ENCODE peak calls at places on chromosome 22, in five cellular contexts. One of them, this sample, is unnamed.
A peak's percentile ranks its signal among the peaks of the same experiment; 100 is the strongest.

GRCh38 chr22:22933100-22933806 is 45.6 kb downstream of the IGLL5 start:
- DNase-seq in CD8-positive, alpha-beta memory T cell: no peak
- DNase-seq in right lobe of liver: peak; percentile 31
- DNase-seq in lung: no peak
- DNase-seq in body of pancreas: no peak
- DNase-seq in this sample: no peak

GRCh38 chr22:29073618-29074275 is 912 bp downstream of the KREMEN1 start:
- DNase-seq in body of pancreas: peak; percentile 63
- DNase-seq in CD8-positive, alpha-beta memory T cell: no peak
- DNase-seq in right lobe of liver: peak; percentile 72
- DNase-seq in lung: peak; percentile 51
- DNase-seq in this sample: no peak

GRCh38 chr22:42743501-42743991 is 22.9 kb upstream of the A4GALT start:
- DNase-seq in right lobe of liver: no peak
- DNase-seq in lung: peak; percentile 64
- DNase-seq in body of pancreas: peak; percentile 44
- DNase-seq in CD8-positive, alpha-beta memory T cell: no peak
- DNase-seq in this sample: peak; percentile 95

GRCh38 chr22:43110444-43110926 is at the start of gene BIK:
- DNase-seq in body of pancreas: peak; percentile 72
- DNase-seq in right lobe of liver: peak; percentile 75
- DNase-seq in CD8-positive, alpha-beta memory T cell: peak; percentile 34
- DNase-seq in lung: peak; percentile 41
- DNase-seq in this sample: peak; percentile 48

GRCh38 chr22:36334838-36335603 is 52.7 kb downstream of the MYH9 start:
- DNase-seq in body of pancreas: peak; percentile 69
- DNase-seq in CD8-positive, alpha-beta memory T cell: peak; percentile 18
- DNase-seq in lung: no peak
- DNase-seq in right lobe of liver: no peak
- DNase-seq in this sample: peak; percentile 60

GRCh38 chr22:19275919-19276600 is 15.5 kb downstream of the CLTCL1 start:
- DNase-seq in lung: no peak
- DNase-seq in CD8-positive, alpha-beta memory T cell: no peak
- DNase-seq in body of pancreas: peak; percentile 18
- DNase-seq in right lobe of liver: no peak
- DNase-seq in this sample: no peak

GRCh38 chr22:19036523-19037273 is 85.5 kb downstream of the DGCR2 start:
- DNase-seq in right lobe of liver: peak; percentile 47
- DNase-seq in body of pancreas: no peak
- DNase-seq in CD8-positive, alpha-beta memory T cell: no peak
- DNase-seq in lung: no peak
- DNase-seq in this sample: no peak

GRCh38 chr22:47337161-47337621 is 574.7 kb downstream of the TBC1D22A start:
- DNase-seq in body of pancreas: peak; percentile 21
- DNase-seq in lung: no peak
- DNase-seq in CD8-positive, alpha-beta memory T cell: no peak
- DNase-seq in right lobe of liver: no peak
- DNase-seq in this sample: peak; percentile 62

GRCh38 chr22:23294221-23294620 is 113.9 kb downstream of the BCR start:
- DNase-seq in body of pancreas: no peak
- DNase-seq in CD8-positive, alpha-beta memory T cell: no peak
- DNase-seq in lung: no peak
- DNase-seq in right lobe of liver: no peak
- DNase-seq in this sample: no peak

GRCh38 chr22:30230330-30230729 is 16.2 kb downstream of the LIF start:
- DNase-seq in lung: no peak
- DNase-seq in body of pancreas: no peak
- DNase-seq in right lobe of liver: no peak
- DNase-seq in CD8-positive, alpha-beta memory T cell: no peak
- DNase-seq in this sample: no peak

GRCh38 chr22:20551805-20552449 is 44.5 kb downstream of the MED15 start:
- DNase-seq in CD8-positive, alpha-beta memory T cell: no peak
- DNase-seq in body of pancreas: peak; percentile 85
- DNase-seq in lung: no peak
- DNase-seq in right lobe of liver: no peak
- DNase-seq in this sample: no peak

GRCh38 chr22:42836026-42836425 is 21.0 kb downstream of the ARFGAP3 start:
- DNase-seq in CD8-positive, alpha-beta memory T cell: no peak
- DNase-seq in lung: no peak
- DNase-seq in right lobe of liver: no peak
- DNase-seq in body of pancreas: no peak
- DNase-seq in this sample: no peak

GRCh38 chr22:50082961-50083461 is 2.2 kb downstream of the MLC1 start:
- DNase-seq in body of pancreas: no peak
- DNase-seq in CD8-positive, alpha-beta memory T cell: no peak
- DNase-seq in right lobe of liver: no peak
- DNase-seq in lung: no peak
- DNase-seq in this sample: no peak

GRCh38 chr22:25582946-25583345 is 18.5 kb downstream of the GRK3 start:
- DNase-seq in lung: no peak
- DNase-seq in body of pancreas: no peak
- DNase-seq in right lobe of liver: no peak
- DNase-seq in CD8-positive, alpha-beta memory T cell: no peak
- DNase-seq in this sample: peak; percentile 65

GRCh38 chr22:36021649-36022048 is 7.0 kb downstream of the RBFOX2 start:
- DNase-seq in CD8-positive, alpha-beta memory T cell: no peak
- DNase-seq in lung: no peak
- DNase-seq in right lobe of liver: no peak
- DNase-seq in body of pancreas: no peak
- DNase-seq in this sample: no peak

GRCh38 chr22:38230108-38230825 is 28.5 kb downstream of the MAFF start:
- DNase-seq in CD8-positive, alpha-beta memory T cell: peak; percentile 31
- DNase-seq in lung: no peak
- DNase-seq in right lobe of liver: no peak
- DNase-seq in body of pancreas: peak; percentile 61
- DNase-seq in this sample: no peak

GRCh38 chr22:20094158-20094807 is 14.2 kb downstream of the DGCR8 start:
- DNase-seq in CD8-positive, alpha-beta memory T cell: no peak
- DNase-seq in lung: no peak
- DNase-seq in body of pancreas: no peak
- DNase-seq in right lobe of liver: no peak
- DNase-seq in this sample: no peak

GRCh38 chr22:29167032-29167911 is 38.4 kb upstream of the EMID1 start:
- DNase-seq in body of pancreas: no peak
- DNase-seq in lung: no peak
- DNase-seq in CD8-positive, alpha-beta memory T cell: peak; percentile 20
- DNase-seq in right lobe of liver: peak; percentile 22
- DNase-seq in this sample: no peak

GRCh38 chr22:45731041-45731797 is 59.6 kb downstream of the ATXN10 start:
- DNase-seq in body of pancreas: no peak
- DNase-seq in lung: no peak
- DNase-seq in CD8-positive, alpha-beta memory T cell: no peak
- DNase-seq in right lobe of liver: no peak
- DNase-seq in this sample: no peak

GRCh38 chr22:19753090-19753842 is 7.3 kb upstream of the TBX1 start:
- DNase-seq in right lobe of liver: no peak
- DNase-seq in body of pancreas: no peak
- DNase-seq in lung: no peak
- DNase-seq in CD8-positive, alpha-beta memory T cell: no peak
- DNase-seq in this sample: no peak

GRCh38 chr22:50601669-50602337 is 1.2 kb downstream of the MAPK8IP2 start:
- DNase-seq in body of pancreas: no peak
- DNase-seq in CD8-positive, alpha-beta memory T cell: no peak
- DNase-seq in right lobe of liver: no peak
- DNase-seq in lung: no peak
- DNase-seq in this sample: no peak

GRCh38 chr22:19466126-19466716 is 12.8 kb downstream of the UFD1 start:
- DNase-seq in body of pancreas: no peak
- DNase-seq in right lobe of liver: no peak
- DNase-seq in lung: no peak
- DNase-seq in CD8-positive, alpha-beta memory T cell: no peak
- DNase-seq in this sample: no peak

GRCh38 chr22:39266398-39267030 is 21.7 kb upstream of the PDGFB start:
- DNase-seq in CD8-positive, alpha-beta memory T cell: no peak
- DNase-seq in right lobe of liver: no peak
- DNase-seq in body of pancreas: no peak
- DNase-seq in lung: no peak
- DNase-seq in this sample: peak; percentile 17

GRCh38 chr22:23273445-23274145 is 93.3 kb downstream of the BCR start:
- DNase-seq in lung: no peak
- DNase-seq in body of pancreas: no peak
- DNase-seq in right lobe of liver: no peak
- DNase-seq in CD8-positive, alpha-beta memory T cell: no peak
- DNase-seq in this sample: no peak

GRCh38 chr22:19871845-19872778 is 17.4 kb upstream of the GNB1L start:
- DNase-seq in lung: no peak
- DNase-seq in CD8-positive, alpha-beta memory T cell: no peak
- DNase-seq in right lobe of liver: peak; percentile 48
- DNase-seq in body of pancreas: no peak
- DNase-seq in this sample: peak; percentile 3

GRCh38 chr22:22788460-22789037 is 99.1 kb upstream of the IGLL5 start:
- DNase-seq in body of pancreas: no peak
- DNase-seq in CD8-positive, alpha-beta memory T cell: no peak
- DNase-seq in right lobe of liver: no peak
- DNase-seq in lung: no peak
- DNase-seq in this sample: no peak

GRCh38 chr22:45757068-45757467 is 85.4 kb downstream of the ATXN10 start:
- DNase-seq in body of pancreas: peak; percentile 33
- DNase-seq in lung: peak; percentile 35
- DNase-seq in right lobe of liver: no peak
- DNase-seq in CD8-positive, alpha-beta memory T cell: no peak
- DNase-seq in this sample: no peak

GRCh38 chr22:37549704-37550059 is 10.6 kb upstream of the CDC42EP1 start:
- DNase-seq in lung: no peak
- DNase-seq in CD8-positive, alpha-beta memory T cell: no peak
- DNase-seq in body of pancreas: peak; percentile 93
- DNase-seq in right lobe of liver: peak; percentile 89
- DNase-seq in this sample: peak; percentile 51

GRCh38 chr22:23220485-23221350 is 40.4 kb downstream of the BCR start:
- DNase-seq in lung: no peak
- DNase-seq in right lobe of liver: no peak
- DNase-seq in body of pancreas: no peak
- DNase-seq in CD8-positive, alpha-beta memory T cell: no peak
- DNase-seq in this sample: no peak

GRCh38 chr22:23383491-23384450 is 196.3 kb downstream of the IGLL1 start:
- DNase-seq in CD8-positive, alpha-beta memory T cell: no peak
- DNase-seq in lung: no peak
- DNase-seq in body of pancreas: no peak
- DNase-seq in right lobe of liver: peak; percentile 41
- DNase-seq in this sample: peak; percentile 83

GRCh38 chr22:24322522-24322921 is 51.9 kb downstream of the SPECC1L start:
- DNase-seq in body of pancreas: no peak
- DNase-seq in right lobe of liver: no peak
- DNase-seq in lung: no peak
- DNase-seq in CD8-positive, alpha-beta memory T cell: no peak
- DNase-seq in this sample: no peak

GRCh38 chr22:50443801-50444625 is 30.8 kb downstream of the SBF1 start:
- DNase-seq in lung: no peak
- DNase-seq in body of pancreas: peak; percentile 16
- DNase-seq in right lobe of liver: no peak
- DNase-seq in CD8-positive, alpha-beta memory T cell: no peak
- DNase-seq in this sample: no peak

GRCh38 chr22:23466351-23466750 is 113.7 kb downstream of the IGLL1 start:
- DNase-seq in body of pancreas: no peak
- DNase-seq in lung: no peak
- DNase-seq in right lobe of liver: no peak
- DNase-seq in CD8-positive, alpha-beta memory T cell: no peak
- DNase-seq in this sample: no peak

GRCh38 chr22:21991774-21992173 is 9.2 kb upstream of the TOP3B start:
- DNase-seq in lung: no peak
- DNase-seq in body of pancreas: no peak
- DNase-seq in CD8-positive, alpha-beta memory T cell: no peak
- DNase-seq in right lobe of liver: no peak
- DNase-seq in this sample: no peak

GRCh38 chr22:35839811-35840739 is 122.4 kb downstream of the APOL5 start:
- DNase-seq in body of pancreas: peak; percentile 87
- DNase-seq in CD8-positive, alpha-beta memory T cell: no peak
- DNase-seq in right lobe of liver: peak; percentile 64
- DNase-seq in lung: peak; percentile 86
- DNase-seq in this sample: peak; percentile 95

GRCh38 chr22:17091851-17092250 is 7.1 kb downstream of the IL17RA start:
- DNase-seq in body of pancreas: no peak
- DNase-seq in right lobe of liver: no peak
- DNase-seq in lung: no peak
- DNase-seq in CD8-positive, alpha-beta memory T cell: no peak
- DNase-seq in this sample: no peak

GRCh38 chr22:17090550-17090949 is 5.8 kb downstream of the IL17RA start:
- DNase-seq in CD8-positive, alpha-beta memory T cell: no peak
- DNase-seq in body of pancreas: no peak
- DNase-seq in right lobe of liver: no peak
- DNase-seq in lung: no peak
- DNase-seq in this sample: no peak

GRCh38 chr22:17095538-17095937 is 10.7 kb downstream of the IL17RA start:
- DNase-seq in lung: no peak
- DNase-seq in CD8-positive, alpha-beta memory T cell: no peak
- DNase-seq in right lobe of liver: no peak
- DNase-seq in body of pancreas: no peak
- DNase-seq in this sample: no peak

GRCh38 chr22:17096095-17096494 is 11.3 kb downstream of the IL17RA start:
- DNase-seq in right lobe of liver: no peak
- DNase-seq in lung: no peak
- DNase-seq in body of pancreas: no peak
- DNase-seq in CD8-positive, alpha-beta memory T cell: no peak
- DNase-seq in this sample: no peak

GRCh38 chr22:17093081-17093480 is 8.3 kb downstream of the IL17RA start:
- DNase-seq in right lobe of liver: no peak
- DNase-seq in lung: no peak
- DNase-seq in CD8-positive, alpha-beta memory T cell: no peak
- DNase-seq in body of pancreas: no peak
- DNase-seq in this sample: no peak
- H3K4me1 ChIP-seq in right lobe of liver: no peaks in the 10 kb centered on the region
- H3K4me1 ChIP-seq in lung: peaks cover 2% of the 10 kb centered on the region
- H3K4me1 ChIP-seq in CD8-positive, alpha-beta memory T cell: peaks cover 84% of the 10 kb centered on the region
- H3K4me1 ChIP-seq in body of pancreas: peaks cover 11% of the 10 kb centered on the region
- H3K4me1 ChIP-seq in this sample: peaks cover under 1% of the 10 kb centered on the region

GRCh38 chr22:44668190-44668885 is 33.7 kb upstream of the PRR5 start:
- DNase-seq in body of pancreas: no peak
- DNase-seq in CD8-positive, alpha-beta memory T cell: peak; percentile 63
- DNase-seq in right lobe of liver: no peak
- DNase-seq in lung: no peak
- DNase-seq in this sample: no peak
- H3K4me3 ChIP-seq in body of pancreas: no peak overlapping the region
- H3K4me3 ChIP-seq in CD8-positive, alpha-beta memory T cell: peak overlapping the region; percentile 56
- H3K4me3 ChIP-seq in right lobe of liver: peak overlapping the region; percentile 28
- H3K4me3 ChIP-seq in lung: peak overlapping the region; percentile 24
- H3K4me3 ChIP-seq in this sample: peak overlapping the region; percentile 55

GRCh38 chr22:26610983-26611382 is 6.8 kb downstream of the CRYBB1 start:
- DNase-seq in CD8-positive, alpha-beta memory T cell: no peak
- DNase-seq in lung: no peak
- DNase-seq in body of pancreas: no peak
- DNase-seq in right lobe of liver: no peak
- DNase-seq in this sample: no peak
- H3K4me1 ChIP-seq in CD8-positive, alpha-beta memory T cell: peaks cover 24% of the 10 kb centered on the region
- H3K4me1 ChIP-seq in lung: peaks cover 2% of the 10 kb centered on the region
- H3K4me1 ChIP-seq in body of pancreas: no peaks in the 10 kb centered on the region
- H3K4me1 ChIP-seq in right lobe of liver: no peaks in the 10 kb centered on the region
- H3K4me1 ChIP-seq in this sample: peaks cover 28% of the 10 kb centered on the region

DNA sequence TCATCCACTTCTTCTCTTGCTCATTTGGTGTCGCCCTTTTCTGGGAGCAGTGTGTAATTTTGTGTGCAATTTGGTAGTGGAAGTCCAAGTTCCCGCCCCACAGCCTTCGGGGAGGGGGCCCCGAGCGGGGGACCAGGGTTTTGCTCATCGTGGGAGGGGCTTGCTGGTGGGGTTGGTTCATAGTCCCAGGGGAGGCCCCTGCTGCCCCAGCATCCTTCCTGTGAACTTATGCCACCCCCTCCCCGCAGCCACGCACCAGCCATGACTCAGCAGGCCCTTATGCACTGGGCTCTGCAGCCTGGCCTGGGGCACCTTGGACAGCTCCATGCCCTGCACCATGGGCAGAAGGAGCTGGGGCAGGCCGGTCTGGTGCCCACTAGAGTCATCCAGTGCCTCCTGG is 1183.6 kb downstream of the BRD1 start:
- DNase-seq in lung: no peak
- DNase-seq in body of pancreas: no peak
- DNase-seq in right lobe of liver: no peak
- DNase-seq in CD8-positive, alpha-beta memory T cell: no peak
- DNase-seq in this sample: no peak
- H3K4me3 ChIP-seq in lung: no peak overlapping the region
- H3K4me3 ChIP-seq in body of pancreas: no peak overlapping the region
- H3K4me3 ChIP-seq in right lobe of liver: no peak overlapping the region
- H3K4me3 ChIP-seq in CD8-positive, alpha-beta memory T cell: no peak overlapping the region
- H3K4me3 ChIP-seq in this sample: no peak overlapping the region